ENCODE peak calls at places on chromosomes 4 and X, in four cellular contexts. P is hepatocyte, U is Panc1, C is neural crest cell. G is an unnamed sample.
A peak's percentile ranks its signal among the peaks of the same experiment; 100 is the strongest.

GRCh38 chrX:119757979-119758681 is at the start of gene SOWAHD:
- DNase-seq in C (peak; percentile 9), P (peak; percentile 72), U (no peak), G (no peak)

GRCh38 chrX:2635366-2635765 is 55.7 kb upstream of the CD99 start:
- DNase-seq in P (no peak), C (no peak), U (no peak), G (no peak)

GRCh38 chrX:53093177-53093655 is 726 bp upstream of the KANTR start:
- DNase-seq in U (no peak), P (peak; percentile 87), C (peak; percentile 64), G (peak; percentile 45)

GRCh38 chr4:16194199-16194598 is 32.1 kb downstream of the TAPT1 start:
- DNase-seq in C (no peak), P (no peak), U (no peak), G (no peak)

GRCh38 chrX:21972046-21972445 is 31.5 kb downstream of the SMS start:
- DNase-seq in P (no peak), C (no peak), U (no peak), G (no peak)

GRCh38 chrX:46381630-46382029 is 163.6 kb downstream of the ZNF674 start:
- DNase-seq in U (no peak), C (peak; percentile 10), P (peak; percentile 13), G (no peak)

GRCh38 chr4:7764466-7764865 is 175.2 kb downstream of the AFAP1 start:
- DNase-seq in C (no peak), P (no peak), U (no peak), G (no peak)

GRCh38 chrX:31057691-31058090 is 14.2 kb downstream of the FTHL17 start:
- DNase-seq in C (no peak), P (no peak), U (no peak), G (no peak)

GRCh38 chrX:54920610-54921426 is at the start of gene TRO:
- DNase-seq in C (peak; percentile 33), P (peak; percentile 56), U (no peak), G (no peak)
- TF ChIP-seq CTCF in C (peak; percentile 38), P (peak; percentile 19), U (no peak), G (no peak)

GRCh38 chr4:69484011-69484410 is 11.7 kb downstream of the UGT2B4 start:
- DNase-seq in C (no peak), U (no peak), P (no peak), G (no peak)
- TF ChIP-seq CTCF in C (no peak), U (no peak), P (no peak), G (no peak)

DNA sequence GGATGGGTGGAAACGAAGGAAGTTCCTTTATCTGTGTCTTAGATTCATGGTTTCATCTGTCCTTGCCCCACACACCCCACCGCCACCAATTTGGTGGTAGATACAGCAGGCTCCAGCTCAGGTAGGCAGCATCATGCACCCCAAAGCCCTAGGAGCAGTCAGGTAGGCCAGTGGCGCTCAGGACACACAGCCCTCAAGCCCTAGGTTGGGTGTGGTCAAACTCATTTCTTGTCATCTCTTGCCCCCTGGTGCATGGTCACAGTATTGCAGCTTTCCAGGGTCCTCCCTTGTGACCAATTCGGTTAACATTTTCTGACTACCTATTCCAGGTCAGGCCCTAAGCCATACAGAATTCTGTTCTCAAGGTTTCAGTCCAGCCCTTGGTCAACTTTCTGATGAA is 14.5 kb upstream of the PRRG3 start:
- DNase-seq in U (peak; percentile 30), C (peak; percentile 59), P (peak; percentile 65), G (no peak)
- TF ChIP-seq CTCF in U (peak; percentile 75), C (peak; percentile 70), P (peak; percentile 49), G (peak; percentile 95)

DNA sequence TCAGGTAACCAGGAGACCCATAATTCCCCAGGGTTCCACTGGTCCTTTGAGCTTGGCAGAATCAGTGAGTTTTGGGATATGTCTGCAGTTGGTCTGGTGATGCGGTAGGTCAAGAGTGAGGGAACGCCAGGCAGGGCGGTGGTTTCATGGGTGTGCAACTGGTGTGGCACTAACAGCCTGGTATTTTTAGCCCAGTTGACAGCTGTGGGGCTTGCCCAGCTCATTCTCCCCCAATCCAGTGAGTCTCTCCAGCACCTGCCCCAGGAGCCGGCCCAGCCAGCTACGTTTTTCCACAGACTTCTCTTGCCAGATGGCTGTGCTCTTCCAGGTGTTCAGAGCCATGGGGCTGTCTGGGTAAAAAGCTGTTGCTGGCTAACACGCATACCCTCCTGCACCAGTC is 1019.9 kb downstream of the CCSER1 start:
- DNase-seq in P (no peak), C (no peak), U (no peak), G (no peak)
- TF ChIP-seq CTCF in P (no peak), C (no peak), U (no peak), G (no peak)

GRCh38 chr4:185384061-185384460 is 11.7 kb downstream of the LRP2BP start:
- DNase-seq in C (no peak), P (no peak), U (no peak), G (no peak)

GRCh38 chr4:185383451-185383850 is 12.3 kb downstream of the LRP2BP start:
- DNase-seq in C (no peak), P (no peak), U (no peak), G (no peak)

GRCh38 chr4:185387957-185388356 is 7.8 kb downstream of the LRP2BP start:
- DNase-seq in P (no peak), U (no peak), C (no peak), G (no peak)

GRCh38 chr4:185382754-185383153 is 13.0 kb downstream of the LRP2BP start:
- DNase-seq in C (no peak), P (no peak), U (no peak), G (no peak)

DNA sequence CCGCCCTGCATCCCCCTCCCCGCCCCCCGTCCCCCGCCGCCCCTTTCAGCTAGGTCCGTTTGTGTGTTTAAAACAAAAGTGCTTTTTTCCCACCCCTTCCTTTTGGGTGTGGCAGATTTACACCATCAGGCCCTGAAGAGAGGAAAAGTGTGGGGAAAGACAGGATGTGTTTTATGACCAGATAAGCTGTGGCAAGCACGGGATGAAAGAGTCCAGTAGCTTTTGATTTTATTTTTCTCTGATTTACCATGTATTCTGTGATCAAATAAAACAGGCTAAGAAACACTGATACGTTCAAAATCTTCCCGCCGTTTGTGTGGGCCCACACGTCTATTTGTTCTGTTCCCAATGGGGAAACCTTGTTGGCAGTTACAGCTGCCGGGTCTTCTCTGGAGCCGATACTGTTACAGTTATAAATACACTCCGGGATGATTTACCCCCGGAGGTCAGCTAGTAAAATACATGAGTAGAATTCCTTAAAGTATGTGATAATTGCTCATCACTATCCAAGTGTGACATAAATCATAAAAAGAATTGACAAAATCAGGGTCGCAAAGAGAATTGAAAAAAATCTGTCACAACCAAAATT is 10.8 kb downstream of the LRP2BP start:
- DNase-seq in C (no peak), U (no peak), P (no peak), G (no peak)
- TF ChIP-seq CTCF in C (no peak), U (no peak), P (no peak), G (no peak)

GRCh38 chrX:47558436-47558835 is 2.6 kb upstream of the ARAF start:
- DNase-seq in U (no peak), P (no peak), C (no peak), G (no peak)
- TF ChIP-seq CTCF in U (no peak), P (no peak), C (no peak), G (no peak)

DNA sequence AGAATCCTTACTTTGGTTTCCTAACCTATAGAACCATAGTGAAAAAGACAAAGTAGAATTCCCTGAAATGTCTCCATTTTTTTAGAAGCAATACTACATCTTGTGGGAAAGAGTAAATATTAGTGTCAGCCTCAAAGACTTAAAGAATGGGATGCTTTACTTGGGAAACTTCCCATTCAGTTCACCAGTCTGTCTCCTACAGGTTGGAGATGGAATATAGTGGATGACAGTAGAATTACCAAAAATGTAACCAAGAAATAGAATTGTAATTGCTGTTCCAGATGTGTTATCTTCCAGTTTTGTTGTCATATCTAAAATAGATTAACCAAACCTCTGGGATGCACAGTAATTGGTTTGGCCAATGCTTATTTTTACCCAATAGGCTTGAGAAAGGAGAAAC is 338.6 kb upstream of the GRID2 start:
- DNase-seq in C (no peak), P (no peak), U (no peak), G (no peak)
- TF ChIP-seq CTCF in C (peak; percentile 14), P (peak; percentile 5), U (no peak), G (no peak)

GRCh38 chr4:67198757-67199156 is 346.5 kb downstream of the CENPC start:
- DNase-seq in P (peak; percentile 63), U (no peak), C (no peak), G (no peak)
- TF ChIP-seq CTCF in P (peak; percentile 58), U (peak; percentile 4), C (peak; percentile 65), G (peak; percentile 20)

DNA sequence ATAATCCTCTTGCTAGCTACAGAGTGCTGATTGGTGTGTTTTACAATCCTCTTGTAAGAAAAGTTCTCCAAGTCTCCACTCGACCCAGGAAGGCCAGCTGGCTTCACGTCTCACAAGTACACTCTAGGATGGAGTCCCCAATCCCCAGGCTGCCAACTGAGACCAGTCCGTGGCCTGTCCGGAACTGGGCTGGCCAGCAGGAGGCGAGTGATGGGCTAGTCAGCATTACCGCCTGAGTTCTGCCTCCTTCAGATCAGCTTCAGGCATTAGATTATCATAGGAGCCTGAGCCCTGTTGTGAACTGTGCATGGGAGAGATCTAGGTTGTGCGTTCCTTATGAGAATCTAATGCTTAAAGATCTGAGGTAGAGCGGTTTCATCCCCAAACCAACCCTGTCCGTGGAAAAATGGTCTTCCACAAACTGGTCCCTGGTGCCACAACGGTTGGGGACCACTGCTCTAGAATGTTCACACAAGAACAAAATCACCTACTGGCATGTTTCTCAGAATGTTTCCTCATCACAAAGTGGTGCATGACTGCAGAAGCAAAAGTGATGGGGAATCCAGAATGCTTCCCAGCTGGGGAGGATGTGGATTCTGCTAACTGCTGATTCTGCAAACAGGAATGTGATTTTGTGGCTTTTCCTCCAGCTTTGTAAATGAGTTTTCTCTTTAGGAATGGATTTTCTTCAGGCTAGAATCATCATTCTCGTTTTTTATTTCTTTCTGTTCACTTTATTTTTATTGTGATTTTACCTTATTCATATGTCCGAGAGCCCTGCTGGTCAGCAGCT is 40.9 kb downstream of the SEPTIN11 start:
- DNase-seq in U (no peak), C (no peak), P (no peak), G (no peak)
- TF ChIP-seq CTCF in U (no peak), C (no peak), P (no peak), G (no peak)